ENCODE peak calls at places on chromosomes 13 and 19, in five cellular contexts. C, A, W, J and S are unnamed samples.
A peak's percentile ranks its signal among the peaks of the same experiment; 100 is the strongest.

GRCh38 chr19:44345969-44346368 is 10.5 kb downstream of the ZNF112 start:
- DNase-seq in W (no peak), A (no peak), J (no peak), C (no peak), S (no peak)

GRCh38 chr13:113929628-113930615 is 44.0 kb downstream of the C13orf46 start:
- DNase-seq in C (no peak), A (no peak), J (no peak), W (no peak), S (no peak)

GRCh38 chr13:23147827-23148226 is 33.0 kb upstream of the SGCG start:
- DNase-seq in A (no peak), J (no peak), C (no peak), W (no peak), S (no peak)

GRCh38 chr19:48900477-48901452 is 653 bp downstream of the NUCB1 start:
- DNase-seq in C (peak; percentile 35), A (no peak), W (peak; percentile 17), J (no peak), S (no peak)

GRCh38 chr19:1811472-1811894 is 593 bp downstream of the ATP8B3 start:
- DNase-seq in W (peak; percentile 34), J (peak; percentile 86), C (peak; percentile 67), A (peak; percentile 49), S (peak; percentile 91)

GRCh38 chr19:40831502-40832430 is 18.5 kb downstream of the CYP2A6 start:
- DNase-seq in C (peak; percentile 97), W (peak; percentile 75), A (no peak), J (no peak), S (no peak)

GRCh38 chr19:39802958-39803357 is 24.3 kb downstream of the LEUTX start:
- DNase-seq in W (no peak), C (no peak), J (no peak), A (no peak), S (no peak)

GRCh38 chr19:42271045-42271419 is 2.0 kb downstream of the CIC start:
- DNase-seq in J (no peak), A (no peak), C (no peak), W (no peak), S (peak; percentile 34)

GRCh38 chr13:31468114-31468902 is 268.5 kb downstream of the B3GLCT start:
- DNase-seq in C (no peak), W (no peak), J (no peak), A (no peak), S (no peak)

GRCh38 chr19:5624154-5624663 is 1.3 kb downstream of the SAFB start:
- DNase-seq in A (no peak), C (peak; percentile 61), W (peak; percentile 35), J (peak; percentile 75), S (peak; percentile 51)

GRCh38 chr13:43804461-43805070 is 17.8 kb upstream of the ENOX1 start:
- DNase-seq in A (no peak), C (peak; percentile 78), W (peak; percentile 44), J (no peak), S (no peak)

GRCh38 chr13:112969692-112970338 is 801 bp downstream of the MCF2L start:
- DNase-seq in C (no peak), A (no peak), W (no peak), J (no peak), S (no peak)

DNA sequence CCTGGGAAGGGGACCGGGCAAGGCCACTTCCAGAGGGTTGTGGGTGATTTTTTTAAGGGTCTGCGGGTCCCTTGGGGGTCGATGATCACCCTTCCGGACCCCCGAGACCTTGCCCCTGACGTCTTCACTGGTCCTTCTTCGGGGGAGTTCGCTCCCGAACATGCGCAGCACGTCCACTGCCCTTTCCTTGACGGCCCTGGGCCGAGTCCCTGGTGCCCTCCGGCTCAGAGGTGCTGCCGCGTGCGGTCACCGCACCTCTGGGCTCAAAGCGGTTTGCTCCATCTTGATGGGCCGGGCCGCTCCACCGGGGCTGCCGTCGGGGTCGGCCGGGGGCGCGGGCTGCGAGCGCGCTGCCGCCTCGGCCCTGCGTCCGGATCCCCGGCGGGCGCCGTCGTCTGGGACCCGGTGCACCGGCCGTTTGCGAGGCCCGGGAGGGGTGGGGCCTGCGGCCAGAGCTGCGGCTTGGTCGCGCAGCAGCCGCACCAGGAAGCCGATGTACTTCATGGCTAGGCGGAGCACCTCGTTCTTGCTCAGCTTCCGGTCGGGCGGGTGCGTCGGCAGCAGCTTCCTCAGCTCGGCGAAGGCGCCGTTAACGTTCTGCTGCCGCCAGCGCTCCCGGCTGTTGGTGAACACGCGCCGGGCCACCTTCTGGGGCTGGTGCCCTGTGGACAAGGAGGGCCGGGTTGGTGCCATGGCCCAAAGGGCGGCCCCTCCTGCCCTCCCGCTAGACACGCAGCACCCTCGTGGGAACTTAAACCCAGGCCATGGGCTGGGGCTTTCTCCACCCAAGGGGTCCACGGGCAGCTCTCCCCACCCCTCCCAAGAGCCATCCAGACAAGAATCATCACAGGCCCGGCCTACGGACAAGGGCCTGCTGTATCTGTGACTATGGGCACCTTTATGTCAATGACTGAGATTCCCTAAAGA is 3.3 kb downstream of the LYL1 start:
- DNase-seq in C (no peak), W (no peak), A (peak; percentile 72), J (peak; percentile 92), S (peak; percentile 87)
- H3K4me1 ChIP-seq in C (peaks cover 12% of the 10 kb centered on the region), W (peaks cover 6% of the 10 kb centered on the region), A (peaks cover 85% of the 10 kb centered on the region), J (no peaks in the 10 kb centered on the region), S (peaks cover 13% of the 10 kb centered on the region)

GRCh38 chr19:33562636-33563035 is 41.0 kb upstream of the PEPD start:
- DNase-seq in J (no peak), A (no peak), W (no peak), C (no peak), S (no peak)
- H3K27me3 ChIP-seq in J (no peaks in the 10 kb centered on the region), A (no peaks in the 10 kb centered on the region), W (no peaks in the 10 kb centered on the region), C (no peaks in the 10 kb centered on the region), S (peaks cover 36% of the 10 kb centered on the region)

GRCh38 chr13:59479629-59480028 is 684.1 kb downstream of the DIAPH3 start:
- DNase-seq in J (no peak), A (no peak), W (no peak), C (no peak), S (no peak)

GRCh38 chr13:59487883-59488282 is 675.8 kb downstream of the DIAPH3 start:
- DNase-seq in J (no peak), A (no peak), W (no peak), C (no peak), S (no peak)

GRCh38 chr13:59480398-59480797 is 683.3 kb downstream of the DIAPH3 start:
- DNase-seq in W (no peak), C (no peak), J (no peak), A (no peak), S (no peak)

GRCh38 chr13:59480857-59481256 is 682.9 kb downstream of the DIAPH3 start:
- DNase-seq in J (no peak), C (no peak), A (no peak), W (no peak), S (no peak)

DNA sequence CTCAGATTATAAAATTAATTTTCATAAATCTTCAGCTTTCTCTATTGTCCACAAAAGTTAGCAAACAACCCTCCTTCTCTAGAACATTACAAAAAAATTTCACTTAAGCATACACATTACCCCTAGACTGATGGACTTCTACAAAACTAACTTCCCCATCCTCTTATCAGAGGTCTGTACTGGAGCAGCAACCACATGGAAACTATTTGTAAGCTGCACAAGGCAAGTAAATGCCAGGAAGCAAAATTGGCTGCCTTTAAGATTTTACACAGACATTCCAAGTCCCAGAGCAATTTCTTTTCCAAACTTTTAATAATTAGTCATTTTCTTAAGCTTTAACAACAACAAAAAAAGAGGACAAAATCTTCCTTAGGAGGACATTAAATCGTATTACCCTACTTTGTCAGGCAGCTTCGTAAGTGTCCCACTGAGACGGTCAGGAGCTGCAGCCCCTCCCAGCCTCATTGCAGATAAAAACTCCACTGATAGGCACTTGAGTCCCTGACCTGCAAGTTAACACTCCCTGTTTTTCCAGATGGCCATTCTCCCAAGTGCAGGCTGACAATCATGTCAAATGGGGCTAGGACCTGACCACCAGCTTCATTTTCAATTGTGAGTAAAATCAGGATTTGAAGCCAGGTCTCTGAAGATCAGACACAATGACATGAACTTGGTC is 680.1 kb downstream of the DIAPH3 start:
- DNase-seq in W (peak; percentile 81), J (peak; percentile 46), A (no peak), C (peak; percentile 17), S (no peak)
- H3K27ac ChIP-seq in W (no peak overlapping the region), J (peak overlapping the region; percentile 72), A (no peak overlapping the region), C (no peak overlapping the region), S (no peak overlapping the region)

DNA sequence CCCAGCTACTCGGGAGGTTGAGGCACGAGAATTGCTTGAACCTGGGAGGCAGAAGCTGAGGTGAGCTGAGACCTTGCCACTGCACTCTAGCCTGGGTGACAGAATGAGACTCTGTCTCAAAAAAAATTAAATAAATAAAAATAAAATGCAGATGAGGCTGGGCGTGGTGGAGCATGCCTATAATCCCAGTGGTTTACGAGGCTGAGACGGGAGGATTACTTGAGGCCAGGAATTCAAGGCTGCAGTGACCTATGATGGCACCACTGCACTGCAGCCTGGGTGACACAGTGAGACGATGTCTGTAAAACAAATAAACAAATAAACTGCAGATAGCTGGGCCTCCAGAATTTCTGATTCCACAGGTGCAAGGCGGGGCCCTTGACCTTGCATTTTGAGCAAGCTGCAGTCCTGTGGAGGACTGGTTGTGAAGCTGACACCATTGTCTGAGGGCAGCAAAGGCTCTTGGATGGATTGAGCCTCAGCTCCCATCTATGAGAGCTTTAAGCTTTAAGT is 3.1 kb upstream of the MAG start:
- DNase-seq in C (no peak), A (no peak), W (no peak), J (no peak), S (no peak)
- H3K4me1 ChIP-seq in C (no peaks in the 10 kb centered on the region), A (no peaks in the 10 kb centered on the region), W (no peaks in the 10 kb centered on the region), J (no peaks in the 10 kb centered on the region), S (no peaks in the 10 kb centered on the region)

DNA sequence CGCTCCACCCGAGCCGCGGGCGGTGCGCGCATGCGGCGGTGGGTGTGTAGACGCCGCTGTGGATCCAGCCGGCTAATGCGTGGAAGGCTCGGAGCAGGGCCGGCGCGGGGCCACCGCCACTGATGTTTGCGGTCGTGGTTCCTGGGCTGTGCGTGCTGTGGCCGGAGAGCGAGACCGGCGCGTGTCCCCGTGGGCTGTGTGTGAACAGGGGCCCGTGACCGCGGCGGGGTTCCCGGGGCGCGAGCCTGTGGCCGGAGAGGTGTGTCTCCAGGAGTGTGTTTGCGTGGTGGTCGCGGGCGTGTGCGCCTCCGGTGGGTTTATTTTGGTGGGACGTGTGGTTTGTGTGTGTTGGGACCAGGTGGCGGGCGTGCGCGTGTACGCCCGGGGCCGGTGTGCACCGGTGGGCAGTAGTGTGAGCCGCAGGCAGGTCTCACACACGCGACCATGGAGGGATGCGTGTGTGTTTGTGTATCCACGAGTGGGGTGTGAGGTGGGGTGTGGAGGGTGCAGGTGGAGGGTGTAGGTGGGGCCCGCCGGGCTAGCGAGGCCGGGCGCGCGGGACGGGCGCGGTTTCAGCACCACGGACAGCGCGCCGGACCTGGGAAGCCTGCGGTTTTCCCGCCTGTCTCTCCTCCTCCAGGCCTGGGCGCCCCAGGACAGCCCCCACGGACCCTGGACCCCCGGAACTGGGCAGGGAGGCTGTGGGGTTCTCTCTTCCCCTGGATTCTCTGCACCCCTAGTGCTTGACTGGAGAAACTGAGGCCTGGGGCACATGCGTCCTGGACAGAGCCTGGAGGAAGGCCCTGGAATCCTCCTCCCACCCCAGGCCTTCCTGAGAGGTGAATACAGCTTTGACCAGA is 1.6 kb downstream of the HCN2 start:
- DNase-seq in J (no peak), A (no peak), W (no peak), C (no peak), S (no peak)
- H3K27me3 ChIP-seq in J (no peaks in the 10 kb centered on the region), A (peaks cover 14% of the 10 kb centered on the region), W (no peaks in the 10 kb centered on the region), C (peaks cover 24% of the 10 kb centered on the region), S (peaks cover 93% of the 10 kb centered on the region)

GRCh38 chr19:13797870-13798269 is 2.6 kb downstream of the ZSWIM4 start:
- DNase-seq in C (peak; percentile 71), J (peak; percentile 75), W (peak; percentile 90), A (no peak), S (no peak)

GRCh38 chr19:13795595-13796300 is 505 bp downstream of the ZSWIM4 start:
- DNase-seq in J (peak; percentile 69), C (peak; percentile 28), W (no peak), A (no peak), S (no peak)

GRCh38 chr19:13794752-13795589 is at the start of gene ZSWIM4:
- DNase-seq in A (peak; percentile 88), W (peak; percentile 99), C (peak; percentile 99), J (peak; percentile 100), S (peak; percentile 97)

GRCh38 chr19:13796301-13797057 is 1.2 kb downstream of the ZSWIM4 start:
- DNase-seq in W (peak; percentile 95), J (peak; percentile 92), C (peak; percentile 98), A (no peak), S (peak; percentile 78)

GRCh38 chr19:13797058-13797440 is 1.8 kb downstream of the ZSWIM4 start:
- DNase-seq in A (no peak), W (no peak), C (no peak), J (no peak), S (no peak)
- H3K27ac ChIP-seq in A (no peak overlapping the region), W (peak overlapping the region; percentile 95), C (peak overlapping the region; percentile 88), J (peak overlapping the region; percentile 37), S (peak overlapping the region; percentile 90)